ENCODE peak calls at places on chromosomes 12 and 14, in eight cellular contexts. M is HEK293T, H is AG04450, X is anterior cingulate cortex, D is uterus, J is retina, P is GM04503, I is nephron progenitor cell. T is an unnamed sample.
A peak's percentile ranks its signal among the peaks of the same experiment; 100 is the strongest.

GRCh38 chr12:94875525-94875924 is 128.0 kb downstream of the NDUFA12 start:
- DNase-seq in I (no peak), M (peak; percentile 40), X (no peak), J (no peak), H (no peak), P (no peak), D (no peak), T (no peak)

GRCh38 chr14:75310295-75311059 is 31.8 kb downstream of the FOS start:
- DNase-seq in P (peak; percentile 63), M (no peak), J (peak; percentile 87), I (peak; percentile 66), D (peak; percentile 91), X (peak; percentile 85), H (peak; percentile 63), T (peak; percentile 82)

GRCh38 chr14:76236172-76237130 is 84.7 kb downstream of the GPATCH2L start:
- DNase-seq in D (no peak), M (no peak), X (no peak), I (no peak), J (no peak), H (no peak), P (peak; percentile 18), T (no peak)

GRCh38 chr12:130863298-130863697 is 8.6 kb upstream of the RAN start:
- DNase-seq in I (no peak), J (no peak), M (no peak), D (no peak), P (no peak), X (no peak), H (no peak), T (no peak)

GRCh38 chr14:79855789-79856188 is 355.5 kb downstream of the DIO2 start:
- DNase-seq in I (no peak), H (no peak), M (no peak), D (no peak), P (no peak), X (no peak), J (no peak), T (no peak)

GRCh38 chr12:106495354-106495965 is 87.3 kb upstream of the RFX4 start:
- DNase-seq in D (no peak), X (no peak), H (no peak), J (no peak), M (no peak), I (no peak), P (no peak), T (no peak)

GRCh38 chr14:104369208-104369607 is 210.4 kb upstream of the C14orf180 start:
- DNase-seq in P (no peak), H (no peak), X (no peak), I (no peak), D (no peak), J (no peak), M (no peak), T (no peak)

GRCh38 chr12:28882444-28882843 is 266.6 kb upstream of the FAR2 start:
- DNase-seq in D (no peak), X (no peak), M (no peak), J (no peak), I (no peak), P (no peak), H (no peak), T (no peak)

GRCh38 chr14:101400815-101401214 is 160.5 kb upstream of the DIO3 start:
- DNase-seq in H (no peak), M (no peak), I (no peak), D (no peak), X (no peak), P (no peak), J (peak; percentile 41), T (no peak)

GRCh38 chr14:36619131-36619530 is 36.7 kb upstream of the NKX2-8 start:
- DNase-seq in D (no peak), I (no peak), X (no peak), J (no peak), P (no peak), H (no peak), M (no peak), T (no peak)

GRCh38 chr14:86055512-86055911 is 525.6 kb downstream of the FLRT2 start:
- DNase-seq in X (no peak), I (no peak), H (no peak), M (no peak), P (no peak), D (no peak), J (no peak), T (no peak)

GRCh38 chr12:57272337-57273151 is 21.6 kb upstream of the STAC3 start:
- DNase-seq in J (no peak), M (no peak), X (no peak), I (no peak), P (peak; percentile 18), H (no peak), D (no peak), T (no peak)

T was measured in NCI-H2107.